ENCODE peak calls at places on chromosomes 4 and X, in six cellular contexts. One of them, this sample, is unnamed.

GRCh38 chrX:135389717-135390116 is 32.0 kb upstream of the SMIM10L2A start:
- DNase-seq in BE2C: no peak
- DNase-seq in astrocyte of the spinal cord: no peak
- DNase-seq in endothelial cell: no peak
- DNase-seq in heart left ventricle: no peak
- DNase-seq in amniotic stem cell: no peak
- DNase-seq in this sample: no peak

GRCh38 chr4:985123-985830 is 1.6 kb upstream of the IDUA start:
- DNase-seq in BE2C: peak; percentile 32
- DNase-seq in astrocyte of the spinal cord: no peak
- DNase-seq in endothelial cell: peak; percentile 67
- DNase-seq in heart left ventricle: peak; percentile 82
- DNase-seq in amniotic stem cell: no peak
- DNase-seq in this sample: peak; percentile 36

GRCh38 chr4:25107827-25108516 is 52.3 kb downstream of the SEPSECS start:
- DNase-seq in BE2C: peak; percentile 47
- DNase-seq in astrocyte of the spinal cord: no peak
- DNase-seq in endothelial cell: no peak
- DNase-seq in heart left ventricle: peak; percentile 59
- DNase-seq in amniotic stem cell: no peak
- DNase-seq in this sample: no peak

GRCh38 chrX:30301977-30302376 is 7.2 kb downstream of the NR0B1 start:
- DNase-seq in BE2C: no peak
- DNase-seq in astrocyte of the spinal cord: peak; percentile 38
- DNase-seq in endothelial cell: no peak
- DNase-seq in heart left ventricle: no peak
- DNase-seq in amniotic stem cell: no peak
- DNase-seq in this sample: no peak

GRCh38 chrX:45598841-45599240 is 398.2 kb upstream of the DIPK2B start:
- DNase-seq in BE2C: no peak
- DNase-seq in astrocyte of the spinal cord: peak; percentile 58
- DNase-seq in endothelial cell: no peak
- DNase-seq in heart left ventricle: no peak
- DNase-seq in amniotic stem cell: no peak
- DNase-seq in this sample: no peak

GRCh38 chrX:102835504-102836146 is 101.4 kb upstream of the RAB40AL start:
- DNase-seq in BE2C: no peak
- DNase-seq in astrocyte of the spinal cord: peak; percentile 46
- DNase-seq in endothelial cell: peak; percentile 13
- DNase-seq in heart left ventricle: no peak
- DNase-seq in amniotic stem cell: peak; percentile 1
- DNase-seq in this sample: no peak

GRCh38 chrX:97860206-97860605 is 976.5 kb downstream of the RPA4 start:
- DNase-seq in BE2C: no peak
- DNase-seq in astrocyte of the spinal cord: peak; percentile 32
- DNase-seq in endothelial cell: no peak
- DNase-seq in heart left ventricle: no peak
- DNase-seq in amniotic stem cell: no peak
- DNase-seq in this sample: no peak

GRCh38 chr4:189202182-189202868 is 738.3 kb upstream of the FRG1 start:
- DNase-seq in BE2C: peak; percentile 83
- DNase-seq in astrocyte of the spinal cord: peak; percentile 63
- DNase-seq in endothelial cell: peak; percentile 59
- DNase-seq in heart left ventricle: peak; percentile 51
- DNase-seq in amniotic stem cell: peak; percentile 23
- DNase-seq in this sample: peak; percentile 75